ENCODE peak calls at places on chromosomes 16 and 17, in nine cellular contexts. C is mucosa of descending colon; A is left ventricle myocardium inferior; I is CD8-positive, alpha-beta T cell; P is type B pancreatic cell; Z is AG09319; W is choroid plexus epithelial cell; G is astrocyte of the cerebellum; K is body of pancreas. X is an unnamed sample.

GRCh38 chr16:31477220-31478216 is 5.4 kb upstream of the SLC5A2 start:
- DNase-seq in C (peak; percentile 93), A (no peak), I (peak; percentile 63), P (no peak), Z (no peak), W (no peak), G (no peak), K (peak; percentile 82), X (no peak)

GRCh38 chr16:12271006-12271405 is 294.5 kb downstream of the SNX29 start:
- DNase-seq in C (no peak), A (no peak), I (no peak), P (no peak), Z (no peak), W (peak; percentile 41), G (no peak), K (no peak), X (peak; percentile 14)

GRCh38 chr16:1745900-1746692 is 25.2 kb downstream of the NME3 start:
- DNase-seq in C (no peak), A (no peak), I (no peak), P (no peak), Z (no peak), W (peak; percentile 96), G (peak; percentile 90), K (no peak), X (peak; percentile 83)

GRCh38 chr16:70523621-70524405 is at the start of gene SF3B3:
- DNase-seq in C (peak; percentile 82), A (no peak), I (peak; percentile 85), P (peak; percentile 76), Z (peak; percentile 30), W (peak; percentile 39), G (no peak), K (peak; percentile 70), X (peak; percentile 48)

GRCh38 chr17:59601130-59601529 is 18.6 kb upstream of the CLTC start:
- DNase-seq in C (no peak), A (no peak), I (no peak), P (no peak), Z (no peak), W (no peak), G (no peak), K (no peak), X (no peak)

GRCh38 chr17:7262192-7263070 is at the start of gene CLDN7:
- DNase-seq in C (peak; percentile 94), A (no peak), I (no peak), P (no peak), Z (no peak), W (no peak), G (no peak), K (peak; percentile 94), X (no peak)

GRCh38 chr17:71392715-71393567 is 727.9 kb upstream of the SOX9 start:
- DNase-seq in C (no peak), A (no peak), I (no peak), P (no peak), Z (no peak), W (peak; percentile 80), G (peak; percentile 36), K (no peak), X (no peak)

GRCh38 chr17:57902800-57903759 is 52.1 kb downstream of the CUEDC1 start:
- DNase-seq in C (peak; percentile 85), A (peak; percentile 87), I (no peak), P (no peak), Z (no peak), W (peak; percentile 73), G (peak; percentile 81), K (peak; percentile 96), X (peak; percentile 72)

DNA sequence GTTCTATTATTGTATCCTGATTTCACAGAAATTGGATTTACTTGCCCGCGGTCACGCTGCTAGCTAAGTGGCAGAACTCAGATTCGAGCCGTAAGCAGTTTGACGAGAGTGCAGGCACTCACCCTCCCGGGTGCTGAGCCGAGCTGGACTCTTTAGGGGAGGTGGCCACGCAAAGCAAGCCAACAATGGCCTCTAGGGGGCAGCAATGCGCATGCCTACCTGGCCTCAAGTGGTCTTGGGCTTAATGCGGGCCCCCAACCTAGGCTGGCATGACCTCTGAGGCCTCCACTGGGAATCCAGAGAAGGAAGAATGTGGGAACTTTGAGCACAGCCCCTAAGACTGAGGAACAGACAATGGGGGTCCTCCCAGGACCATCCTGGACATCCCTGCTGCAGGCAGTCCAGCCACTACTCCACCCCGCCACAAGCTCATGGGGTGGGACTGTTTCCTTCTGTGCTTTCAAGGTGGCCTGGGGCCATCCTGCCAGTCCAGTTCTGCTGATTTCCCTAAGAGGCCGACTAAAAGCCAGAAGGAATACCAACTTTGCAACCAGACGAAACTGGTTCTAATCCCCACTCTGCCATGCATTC is 276.5 kb downstream of the XYLT1 start:
- DNase-seq in C (peak; percentile 85), A (peak; percentile 27), I (peak; percentile 78), P (no peak), Z (no peak), W (no peak), G (no peak), K (peak; percentile 72), X (peak; percentile 26)
- TF ChIP-seq CTCF in C (peak; percentile 64), A (peak; percentile 64), I (peak; percentile 61), P (peak; percentile 82), Z (peak; percentile 75), W (peak; percentile 19), G (peak; percentile 70), K (peak; percentile 68), X (peak; percentile 66)

GRCh38 chr16:17325744-17326143 is 145.0 kb downstream of the XYLT1 start:
- DNase-seq in C (no peak), A (no peak), I (no peak), P (no peak), Z (no peak), W (no peak), G (no peak), K (no peak), X (no peak)
- TF ChIP-seq CTCF in C (no peak), A (no peak), I (no peak), P (no peak), Z (no peak), W (no peak), G (no peak), K (no peak), X (no peak)

DNA sequence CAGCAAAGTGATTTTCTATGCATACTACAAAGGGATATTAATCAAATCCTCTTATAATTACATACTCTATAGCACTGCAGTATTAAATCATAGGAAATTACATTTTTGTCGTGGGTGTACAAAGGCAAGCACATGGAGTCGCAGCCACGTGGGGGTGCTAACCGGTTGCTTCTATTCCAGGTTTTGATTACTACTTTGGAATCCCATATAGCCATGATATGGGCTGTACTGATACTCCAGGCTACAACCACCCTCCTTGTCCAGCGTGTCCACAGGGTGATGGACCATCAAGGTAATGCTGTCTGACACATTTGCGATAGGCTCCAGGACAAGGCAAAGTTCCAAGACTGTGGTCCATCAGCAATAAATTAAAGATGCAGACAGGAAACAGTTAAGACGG is 60.1 kb downstream of the ARSG start:
- DNase-seq in C (no peak), A (peak; percentile 30), I (no peak), P (no peak), Z (no peak), W (peak; percentile 52), G (no peak), K (peak; percentile 36), X (peak; percentile 52)
- TF ChIP-seq CTCF in C (no peak), A (peak; percentile 58), I (no peak), P (no peak), Z (peak; percentile 32), W (peak; percentile 40), G (no peak), K (peak; percentile 39), X (peak; percentile 30)

DNA sequence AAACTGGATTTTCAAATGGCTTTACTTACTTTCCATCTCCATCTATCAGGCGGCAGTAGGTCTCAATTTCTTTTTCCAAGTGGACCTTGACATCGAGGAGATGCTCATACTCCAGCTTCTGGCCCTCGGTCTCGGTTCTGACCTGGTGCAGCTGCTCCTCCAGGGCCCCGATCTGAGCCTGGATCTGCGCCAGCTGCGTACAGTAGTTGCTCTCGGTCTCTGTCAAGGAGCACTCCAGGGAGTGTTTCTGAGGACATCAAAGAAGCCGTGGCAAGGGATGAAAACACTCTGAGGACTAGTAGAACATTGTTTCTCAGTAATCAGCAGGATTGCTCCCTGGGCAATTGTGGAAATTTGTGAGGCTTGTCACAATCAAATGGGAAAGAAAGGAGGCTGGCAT is 6.0 kb downstream of the KRT28 start:
- DNase-seq in C (no peak), A (no peak), I (no peak), P (no peak), Z (no peak), W (no peak), G (no peak), K (no peak), X (no peak)
- TF ChIP-seq CTCF in C (no peak), A (no peak), I (no peak), P (no peak), Z (no peak), W (no peak), G (no peak), K (no peak), X (no peak)

GRCh38 chr16:87950765-87951549 is at the start of gene BANP:
- DNase-seq in C (peak; percentile 97), A (peak; percentile 97), I (peak; percentile 97), P (peak; percentile 96), Z (peak; percentile 97), W (peak; percentile 99), G (peak; percentile 97), K (peak; percentile 97), X (peak; percentile 98)
- TF ChIP-seq CTCF in C (peak; percentile 58), A (peak; percentile 72), I (peak; percentile 41), P (peak; percentile 74), Z (peak; percentile 32), W (peak; percentile 48), G (peak; percentile 48), K (peak; percentile 67), X (peak; percentile 11)

DNA sequence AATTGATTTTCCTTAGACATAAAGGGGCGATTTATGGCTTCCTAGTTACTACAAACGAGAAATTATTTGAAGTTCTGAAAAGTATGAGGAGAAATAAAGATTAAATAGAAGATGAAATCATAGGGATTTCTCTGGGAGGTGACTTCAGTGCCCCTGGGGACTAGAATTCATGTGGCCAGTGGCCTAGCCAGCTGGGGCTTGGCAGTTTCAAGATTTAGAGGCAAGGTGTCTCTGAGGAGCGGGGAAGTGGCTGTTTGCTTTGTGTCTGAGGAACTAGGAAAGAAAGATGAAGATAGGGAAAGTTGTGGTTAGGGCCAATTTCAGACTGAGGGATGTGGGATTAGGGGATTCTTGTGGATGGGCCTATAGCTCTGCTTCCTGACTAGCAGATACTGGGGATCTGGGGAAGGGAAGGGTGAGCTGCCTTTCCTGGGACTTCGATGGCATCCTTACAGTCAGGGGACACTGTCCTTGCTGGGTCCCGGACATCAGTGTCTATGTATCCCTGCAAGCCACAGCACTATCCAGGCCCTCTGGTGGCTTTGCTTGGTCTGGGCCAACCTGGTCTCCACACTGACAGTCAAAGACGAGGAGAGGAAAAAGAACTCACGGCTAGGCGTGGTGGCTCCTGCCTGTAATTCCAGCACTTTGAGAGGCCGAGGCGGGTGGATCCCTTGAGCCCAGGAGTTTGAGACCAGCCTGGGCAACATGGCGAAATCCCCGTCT is 22.4 kb upstream of the MEOX1 start:
- DNase-seq in C (no peak), A (no peak), I (no peak), P (no peak), Z (no peak), W (no peak), G (no peak), K (no peak), X (no peak)
- TF ChIP-seq CTCF in C (no peak), A (no peak), I (no peak), P (no peak), Z (no peak), W (no peak), G (no peak), K (no peak), X (no peak)

X was measured in fibroblast of villous mesenchyme.